ENCODE peak calls at places on chromosomes 7 and 10, in nine cellular contexts. V is cardiac muscle cell, B is lower lobe of right lung, W is gastrocnemius medialis, X is Panc1, U is tibial artery, T is psoas muscle, N is PC-3, A is Peyer's patch. P is an unnamed sample. For H3K9me3, the result is how much of the 10 kb centered on the place peaks cover.

GRCh38 chr7:124364283-124364682 is 331.4 kb upstream of the TMEM229A start:
- DNase-seq in V (no peak), B (no peak), W (no peak), X (no peak), U (no peak), T (no peak), N (no peak), A (no peak), P (no peak)

GRCh38 chr7:11533229-11533820 is 298.7 kb downstream of the THSD7A start:
- DNase-seq in V (peak), B (no peak), W (no peak), X (no peak), U (no peak), T (no peak), N (no peak), A (no peak), P (no peak)

GRCh38 chr7:159083698-159084068 is 61.0 kb downstream of the VIPR2 start:
- DNase-seq in V (no peak), B (no peak), W (no peak), X (no peak), U (no peak), T (no peak), N (no peak), A (no peak), P (no peak)

GRCh38 chr7:114885836-114886235 is 36.1 kb upstream of the MDFIC start:
- DNase-seq in V (no peak), B (no peak), W (no peak), X (no peak), U (no peak), T (no peak), N (peak), A (no peak), P (no peak)

GRCh38 chr7:64558781-64559180 is 4.1 kb downstream of the ZNF680 start:
- DNase-seq in V (peak), B (no peak), W (no peak), X (no peak), U (no peak), T (no peak), N (no peak), A (no peak), P (no peak)

GRCh38 chr10:93806882-93807281 is 49.1 kb downstream of the LGI1 start:
- DNase-seq in V (peak), B (no peak), W (no peak), X (no peak), U (no peak), T (no peak), N (no peak), A (no peak), P (no peak)

GRCh38 chr7:51369746-51370145 is 53.1 kb upstream of the COBL start:
- DNase-seq in V (peak), B (no peak), W (no peak), X (no peak), U (no peak), T (no peak), N (peak), A (no peak), P (no peak)

GRCh38 chr10:67115972-67116371 is 190.1 kb downstream of the LRRTM3 start:
- DNase-seq in V (no peak), B (no peak), W (no peak), X (no peak), U (no peak), T (no peak), N (peak), A (no peak), P (no peak)

GRCh38 chr7:4819450-4820404 is 42.1 kb downstream of the PAPOLB start:
- DNase-seq in V (no peak), B (peak), W (no peak), X (no peak), U (no peak), T (peak), N (no peak), A (no peak), P (no peak)

GRCh38 chr7:70654979-70655378 is 477.0 kb upstream of the GALNT17 start:
- DNase-seq in V (no peak), B (no peak), W (no peak), X (no peak), U (no peak), T (no peak), N (no peak), A (no peak), P (no peak)

GRCh38 chr10:95445837-95446347 is 115.3 kb downstream of the SORBS1 start:
- DNase-seq in V (peak), B (peak), W (peak), X (peak), U (peak), T (peak), N (peak), A (no peak), P (no peak)

GRCh38 chr10:335151-335800 is 200.0 kb downstream of the ZMYND11 start:
- DNase-seq in V (no peak), B (no peak), W (no peak), X (no peak), U (no peak), T (no peak), N (peak), A (no peak), P (no peak)

GRCh38 chr7:17506090-17506489 is 207.6 kb downstream of the AHR start:
- DNase-seq in V (peak), B (no peak), W (no peak), X (no peak), U (no peak), T (no peak), N (peak), A (no peak), P (peak)

GRCh38 chr7:112068967-112069366 is 137.2 kb downstream of the DOCK4 start:
- DNase-seq in V (no peak), B (no peak), W (no peak), X (no peak), U (no peak), T (no peak), N (no peak), A (no peak), P (no peak)

GRCh38 chr7:156607332-156608175 is 33.0 kb upstream of the RNF32 start:
- DNase-seq in V (peak), B (no peak), W (no peak), X (no peak), U (no peak), T (no peak), N (no peak), A (no peak), P (no peak)

GRCh38 chr7:68821846-68822245 is 776.4 kb upstream of the AUTS2 start:
- DNase-seq in V (peak), B (no peak), W (no peak), X (no peak), U (no peak), T (no peak), N (no peak), A (no peak), P (no peak)

GRCh38 chr10:133440633-133441285 is 13.0 kb upstream of the SCART1 start:
- DNase-seq in V (no peak), B (no peak), W (no peak), X (no peak), U (no peak), T (no peak), N (no peak), A (peak), P (peak)

GRCh38 chr7:434891-435486 is 84.7 kb downstream of the PDGFA start:
- DNase-seq in V (no peak), B (no peak), W (no peak), X (no peak), U (no peak), T (no peak), N (peak), A (no peak), P (peak)
- H3K4me3 ChIP-seq in V (no peak), B (peak), W (peak), X (no peak), U (no peak), T (no peak), N (peak), A (no peak), P (no peak)

GRCh38 chr7:157789942-157790341 is 453.1 kb downstream of the DNAJB6 start:
- DNase-seq in V (no peak), B (no peak), W (no peak), X (no peak), U (no peak), T (no peak), N (no peak), A (no peak), P (no peak)
- H3K9me3 ChIP-seq in V (under half), B (under half), W (under half), X (under half), U (under half), T (under half), N (under half), A (under half), P (under half)

GRCh38 chr7:145269418-145270161 is 433.7 kb upstream of the TPK1 start:
- DNase-seq in V (no peak), B (no peak), W (no peak), X (no peak), U (no peak), T (no peak), N (peak), A (no peak), P (no peak)
- H3K4me3 ChIP-seq in V (no peak), B (no peak), W (no peak), X (no peak), U (no peak), T (no peak), N (no peak), A (no peak), P (no peak)

GRCh38 chr10:131571346-131571745 is 259.8 kb upstream of the TCERG1L start:
- DNase-seq in V (no peak), B (no peak), W (no peak), X (no peak), U (no peak), T (no peak), N (no peak), A (peak), P (no peak)
- H3K9me3 ChIP-seq in V (under half), B (under half), W (under half), X (under half), U (under half), T (under half), N (under half), A (under half), P (under half)

GRCh38 chr10:77637986-77638765 is 568 bp upstream of the KCNMA1 start:
- DNase-seq in V (peak), B (peak), W (peak), X (no peak), U (no peak), T (peak), N (peak), A (no peak), P (peak)
- H3K4me3 ChIP-seq in V (peak), B (peak), W (peak), X (peak), U (peak), T (peak), N (peak), A (peak), P (no peak)

GRCh38 chr7:55939514-55940123 is 12.1 kb upstream of the MRPS17 start:
- DNase-seq in V (no peak), B (no peak), W (no peak), X (no peak), U (no peak), T (no peak), N (no peak), A (no peak), P (no peak)
- H3K9me3 ChIP-seq in V (under half), B (half or more), W (under half), X (under half), U (under half), T (half or more), N (under half), A (under half), P (half or more)

DNA sequence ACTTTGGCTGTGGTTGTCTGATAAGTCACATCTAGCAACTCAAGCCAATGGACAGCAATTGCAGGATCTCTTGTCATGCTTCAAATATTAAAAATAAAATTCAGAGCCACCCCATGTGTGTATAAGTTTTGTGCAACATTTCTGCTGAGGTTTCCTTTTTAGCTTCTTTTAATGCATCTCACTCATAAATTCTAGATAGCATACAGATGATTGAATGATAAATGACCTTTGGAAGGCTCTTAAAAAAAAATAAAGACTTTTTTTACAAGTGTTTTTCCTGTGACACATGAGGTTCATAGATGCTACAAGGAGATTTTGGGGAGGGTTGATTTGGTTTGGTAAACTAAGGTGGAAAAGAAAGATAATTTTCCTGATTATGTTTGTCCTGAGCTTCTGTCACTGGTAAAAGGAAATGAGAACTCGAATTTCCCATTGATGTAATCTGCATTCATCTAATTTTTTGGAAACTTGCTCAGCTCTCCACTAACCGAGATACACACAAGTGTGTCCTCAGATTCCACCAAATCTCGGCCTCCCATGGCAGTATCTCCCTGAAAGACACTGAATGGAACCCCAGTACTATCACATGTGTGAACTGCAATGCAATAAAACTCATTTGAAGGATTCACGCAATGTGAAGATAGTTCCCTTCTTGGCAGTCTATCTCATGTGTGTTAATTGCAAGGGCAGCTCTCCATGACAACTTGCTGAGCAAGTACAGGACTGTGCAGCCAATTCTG is 185.5 kb upstream of the PFKP start:
- DNase-seq in V (no peak), B (no peak), W (no peak), X (no peak), U (no peak), T (no peak), N (no peak), A (no peak), P (no peak)
- H3K4me3 ChIP-seq in V (no peak), B (no peak), W (no peak), X (no peak), U (no peak), T (no peak), N (no peak), A (no peak), P (no peak)

DNA sequence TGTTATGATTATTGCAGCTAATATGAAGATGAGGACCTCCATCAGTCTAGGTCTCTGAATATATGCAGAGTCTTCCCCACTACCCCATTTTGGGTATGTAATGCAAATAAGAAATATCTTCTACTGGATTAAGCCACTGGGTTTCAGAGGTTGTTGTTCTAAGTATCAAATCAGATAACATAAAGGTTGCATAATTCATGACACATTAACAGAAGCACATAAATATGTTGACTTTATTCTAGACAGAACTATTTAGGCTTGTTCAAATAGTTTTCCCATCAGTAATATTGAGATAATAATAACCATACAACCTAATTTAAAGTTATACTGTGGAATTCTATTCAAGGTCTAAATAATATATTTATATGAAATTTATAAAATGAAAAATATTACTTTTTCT is 157.1 kb downstream of the ETV1 start:
- DNase-seq in V (no peak), B (no peak), W (no peak), X (no peak), U (no peak), T (no peak), N (peak), A (no peak), P (no peak)
- H3K9me3 ChIP-seq in V (under half), B (under half), W (under half), X (under half), U (under half), T (under half), N (under half), A (under half), P (under half)

GRCh38 chr10:122162566-122163181 is 108.4 kb upstream of the BTBD16 start:
- DNase-seq in V (no peak), B (no peak), W (no peak), X (no peak), U (no peak), T (no peak), N (no peak), A (no peak), P (peak)
- H3K4me3 ChIP-seq in V (peak), B (no peak), W (no peak), X (no peak), U (no peak), T (peak), N (no peak), A (no peak), P (no peak)

GRCh38 chr10:129759214-129760002 is 204.7 kb downstream of the EBF3 start:
- DNase-seq in V (no peak), B (peak), W (no peak), X (no peak), U (no peak), T (no peak), N (no peak), A (no peak), P (no peak)
- H3K9me3 ChIP-seq in V (under half), B (under half), W (under half), X (under half), U (under half), T (under half), N (under half), A (under half), P (under half)

P was measured in mucosa of descending colon.